ENCODE peak calls at places on chromosomes 7 and 10, in four cellular contexts. Z, F, O and A are unnamed samples.

GRCh38 chr10:43809211-43809930 is 160.7 kb upstream of the ZNF32 start:
- DNase-seq in Z (peak), F (no peak), O (no peak), A (peak)

GRCh38 chr10:28903063-28903462 is 225.7 kb downstream of the BAMBI start:
- DNase-seq in Z (no peak), F (no peak), O (no peak), A (no peak)

GRCh38 chr10:3107426-3107961 is 40.1 kb downstream of the PFKP start:
- DNase-seq in Z (peak), F (no peak), O (no peak), A (peak)

GRCh38 chr7:7956531-7957221 is 11.9 kb upstream of the GLCCI1 start:
- DNase-seq in Z (peak), F (no peak), O (no peak), A (peak)

GRCh38 chr7:6917258-6917657 is 91.2 kb upstream of the CCZ1B start:
- DNase-seq in Z (no peak), F (no peak), O (no peak), A (no peak)

GRCh38 chr7:26863504-26864308 is 684 bp downstream of the SKAP2 start:
- DNase-seq in Z (peak), F (no peak), O (peak), A (peak)

GRCh38 chr10:42988517-42989395 is 88.1 kb upstream of the RET start:
- DNase-seq in Z (no peak), F (no peak), O (peak), A (no peak)

GRCh38 chr10:11934262-11934661 is 108.3 kb downstream of the UPF2 start:
- DNase-seq in Z (no peak), F (no peak), O (no peak), A (no peak)

GRCh38 chr10:44017483-44018145 is 367.3 kb downstream of the CXCL12 start:
- DNase-seq in Z (no peak), F (no peak), O (no peak), A (no peak)

GRCh38 chr7:157768198-157768597 is 431.4 kb downstream of the DNAJB6 start:
- DNase-seq in Z (no peak), F (no peak), O (no peak), A (no peak)

GRCh38 chr7:107045980-107046379 is 1.5 kb downstream of the PRKAR2B start:
- DNase-seq in Z (peak), F (no peak), O (no peak), A (peak)

GRCh38 chr10:94546058-94546595 is 539 bp downstream of the HELLS start:
- DNase-seq in Z (peak), F (no peak), O (peak), A (peak)

GRCh38 chr10:88385601-88386203 is 197.4 kb downstream of the RNLS start:
- DNase-seq in Z (no peak), F (peak), O (no peak), A (no peak)
- TF ChIP-seq CTCF in Z (no peak), F (no peak), O (no peak), A (no peak)

GRCh38 chr7:36809510-36809909 is 85.2 kb upstream of the AOAH start:
- DNase-seq in Z (no peak), F (no peak), O (no peak), A (no peak)
- TF ChIP-seq CTCF in Z (no peak), F (no peak), O (no peak), A (no peak)

GRCh38 chr7:134316539-134317344 is at the start of gene SLC35B4:
- DNase-seq in Z (peak), F (peak), O (peak), A (peak)
- TF ChIP-seq CTCF in Z (peak), F (no peak), O (peak), A (peak)

GRCh38 chr7:44132039-44132438 is 8.7 kb upstream of the POLD2 start:
- DNase-seq in Z (no peak), F (no peak), O (no peak), A (no peak)

GRCh38 chr7:44133295-44133694 is 7.8 kb downstream of the MYL7 start:
- DNase-seq in Z (no peak), F (no peak), O (no peak), A (no peak)

GRCh38 chr7:44128721-44129582 is 5.6 kb upstream of the POLD2 start:
- DNase-seq in Z (no peak), F (no peak), O (no peak), A (no peak)

GRCh38 chr7:44134943-44135628 is 6.0 kb downstream of the MYL7 start:
- DNase-seq in Z (no peak), F (no peak), O (no peak), A (no peak)

DNA sequence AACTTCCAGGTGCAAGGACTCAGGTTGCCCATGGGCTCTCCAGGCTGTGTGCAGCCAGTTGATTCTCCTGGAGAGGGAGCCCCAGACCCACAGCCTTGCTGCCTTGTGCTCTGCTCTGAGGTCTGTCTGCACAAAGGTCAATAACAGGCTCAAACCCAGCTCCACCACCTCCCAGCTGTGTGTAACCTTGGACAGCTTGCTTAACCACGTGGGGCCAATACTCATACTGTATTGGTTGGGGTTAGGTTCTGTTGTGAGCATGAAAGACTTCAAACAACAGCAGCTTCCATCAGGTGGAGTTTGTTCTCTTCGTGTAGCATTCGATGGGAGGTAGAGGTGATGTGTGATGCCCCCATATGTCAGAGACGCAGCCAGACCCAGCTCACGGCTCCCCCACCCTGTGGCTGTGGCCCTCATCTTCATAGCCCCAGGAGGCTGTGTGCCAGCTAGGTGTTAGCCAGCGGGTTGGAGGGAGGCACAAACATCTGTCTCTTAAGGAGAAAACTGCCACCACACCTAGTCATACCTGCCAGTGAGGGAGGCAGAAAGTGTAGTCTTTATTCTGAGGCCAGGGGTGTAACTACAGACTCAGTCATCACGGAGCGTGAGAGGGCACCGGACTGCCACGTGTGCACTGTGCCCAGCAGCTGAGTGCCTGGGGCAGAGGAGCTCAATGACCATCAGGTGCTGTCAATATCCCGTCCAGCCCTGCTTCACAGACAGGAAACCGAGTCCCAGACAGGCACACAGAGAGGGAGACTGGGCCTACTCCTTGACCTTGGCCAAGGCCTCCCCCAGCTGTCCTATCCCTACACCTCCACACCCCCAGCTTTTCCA is 8.0 kb upstream of the POLD2 start:
- DNase-seq in Z (no peak), F (no peak), O (no peak), A (peak)
- TF ChIP-seq CTCF in Z (peak), F (no peak), O (no peak), A (peak)

GRCh38 chr10:68792115-68792514 is 35.2 kb upstream of the STOX1 start:
- DNase-seq in Z (peak), F (no peak), O (no peak), A (peak)
- TF ChIP-seq CTCF in Z (peak), F (no peak), O (peak), A (no peak)

DNA sequence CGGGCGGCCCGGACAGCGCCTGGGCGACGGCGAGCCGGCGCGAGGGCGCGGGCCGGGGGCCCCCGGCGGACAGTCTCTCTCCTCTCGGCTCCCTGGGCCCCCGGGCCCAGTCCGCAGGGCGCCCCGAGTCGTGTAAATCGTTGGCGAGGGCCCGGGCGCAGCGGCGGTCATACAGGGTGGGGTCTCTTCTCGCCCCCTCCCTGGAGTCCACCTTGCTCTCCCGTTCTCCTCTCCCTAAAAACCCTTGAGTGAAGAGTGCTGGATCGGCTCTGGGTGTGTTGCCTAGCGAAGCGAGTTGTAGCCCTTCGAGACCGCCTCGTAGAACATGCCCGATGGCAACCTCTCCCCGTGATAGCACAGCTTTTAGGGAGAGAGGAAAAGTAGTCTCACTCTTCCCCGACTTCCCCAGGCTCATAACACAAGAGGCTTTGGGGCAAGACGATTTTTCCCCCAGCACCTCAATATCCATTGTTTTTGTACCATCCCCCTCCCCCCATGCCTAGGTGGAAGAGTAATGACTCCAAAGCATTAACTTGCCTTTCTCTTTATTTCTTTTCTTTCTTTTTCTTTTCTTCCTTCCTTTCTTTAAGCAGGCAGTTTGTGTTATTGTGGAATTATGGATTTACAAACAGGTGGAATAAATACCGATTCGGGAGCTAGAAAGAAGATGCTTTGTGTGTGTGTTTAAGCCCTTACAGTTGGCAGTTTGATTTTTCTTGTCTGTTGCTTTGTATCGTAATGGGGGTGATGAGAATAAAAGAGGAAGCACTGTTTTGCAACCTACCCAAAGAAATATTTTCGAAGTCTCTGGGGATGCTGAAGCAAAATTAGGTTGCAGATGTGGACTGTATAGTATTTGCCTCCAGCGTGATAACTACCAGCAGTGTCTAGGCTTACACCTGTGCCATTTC is 822 bp downstream of the SHOC2 start:
- DNase-seq in Z (peak), F (no peak), O (peak), A (no peak)
- TF ChIP-seq CTCF in Z (no peak), F (no peak), O (no peak), A (no peak)

GRCh38 chr10:17358461-17358860 is 95.9 kb downstream of the ST8SIA6 start:
- DNase-seq in Z (no peak), F (no peak), O (no peak), A (no peak)
- TF ChIP-seq CTCF in Z (no peak), F (no peak), O (no peak), A (no peak)

DNA sequence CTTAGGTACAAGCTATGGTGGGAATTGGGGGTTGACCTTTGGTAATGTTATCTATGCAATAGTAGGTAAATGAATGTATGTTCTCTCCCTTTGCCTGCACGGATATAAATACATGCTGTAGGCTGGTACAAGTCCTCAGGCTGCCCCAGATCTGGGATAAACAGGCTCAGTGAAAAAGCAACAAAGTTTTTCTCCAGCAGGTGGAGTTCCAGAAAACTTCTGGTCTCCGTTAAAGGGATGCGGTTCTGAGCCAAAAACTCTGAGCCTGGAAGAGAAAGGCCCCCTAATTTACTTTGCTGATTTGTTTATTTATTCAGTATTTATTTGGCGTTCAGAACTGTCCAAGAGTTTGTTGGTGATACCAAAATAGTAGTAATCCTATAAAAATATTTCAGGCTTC is 204.7 kb downstream of the ADRA2A start:
- DNase-seq in Z (peak), F (no peak), O (peak), A (no peak)
- TF ChIP-seq CTCF in Z (peak), F (no peak), O (peak), A (peak)

GRCh38 chr7:98879198-98879988 is 1.1 kb downstream of the TRRAP start:
- DNase-seq in Z (peak), F (no peak), O (no peak), A (no peak)

GRCh38 chr7:98877146-98877545 is 1.2 kb upstream of the TRRAP start:
- DNase-seq in Z (no peak), F (no peak), O (no peak), A (no peak)

GRCh38 chr7:98878365-98879197 is at the start of gene TRRAP:
- DNase-seq in Z (peak), F (no peak), O (peak), A (peak)

GRCh38 chr7:98879989-98880337 is 1.6 kb downstream of the TRRAP start:
- DNase-seq in Z (no peak), F (no peak), O (no peak), A (no peak)

DNA sequence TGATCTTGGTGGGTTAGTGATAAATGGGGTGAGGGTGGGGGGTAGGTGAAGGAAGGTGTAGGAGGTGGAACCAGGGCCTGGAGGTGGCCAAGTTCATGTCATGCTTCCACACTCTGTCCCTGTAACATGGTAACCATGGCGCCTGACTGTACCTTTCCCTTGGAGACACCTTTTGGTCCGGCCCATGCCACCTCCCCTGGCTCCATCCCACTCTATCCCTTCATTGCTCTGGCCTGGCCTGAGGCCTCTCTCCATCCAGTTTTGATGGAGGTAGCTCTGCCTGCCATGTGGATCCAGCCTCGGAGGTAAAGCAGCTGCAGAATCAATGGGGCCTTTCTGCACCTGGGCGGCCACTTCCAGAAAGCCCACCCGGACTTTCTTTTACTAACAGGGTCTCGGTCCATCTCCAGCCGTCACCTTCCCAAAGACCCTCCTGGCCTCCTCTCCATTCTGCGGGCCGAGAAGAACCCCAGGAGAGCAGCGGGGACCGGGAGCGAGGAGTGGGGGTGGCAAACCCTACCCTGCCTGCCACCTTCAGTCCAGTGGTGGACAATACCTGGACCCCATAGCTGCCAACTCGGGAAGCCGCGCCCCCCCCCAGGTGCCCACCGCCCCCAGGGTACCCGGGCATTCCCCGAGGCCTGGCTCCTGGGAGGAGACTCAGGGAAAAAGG is 504 bp upstream of the TRRAP start:
- DNase-seq in Z (no peak), F (no peak), O (no peak), A (no peak)
- TF ChIP-seq CTCF in Z (no peak), F (no peak), O (no peak), A (no peak)